ENCODE peak calls at places on chromosome 2, in four cellular contexts. R is endothelial cell, I is fibroblast of lung, O is B cell. J is an unnamed sample.

GRCh38 chr2:229818230-229818629 is 103.6 kb downstream of the TRIP12 start:
- DNase-seq in R (no peak), I (no peak), O (no peak), J (peak)

GRCh38 chr2:144426981-144427479 is 92.9 kb downstream of the ZEB2 start:
- DNase-seq in R (no peak), I (peak), O (no peak), J (peak)

GRCh38 chr2:149315461-149315860 is 14.9 kb upstream of the LYPD6 start:
- DNase-seq in R (no peak), I (no peak), O (no peak), J (no peak)

GRCh38 chr2:85776672-85777071 is 22.9 kb downstream of the ATOH8 start:
- DNase-seq in R (no peak), I (no peak), O (no peak), J (no peak)

GRCh38 chr2:230347659-230348305 is 20.8 kb downstream of the SP140L start:
- DNase-seq in R (no peak), I (peak), O (no peak), J (peak)

GRCh38 chr2:202423139-202423538 is 47.0 kb downstream of the BMPR2 start:
- DNase-seq in R (no peak), I (no peak), O (no peak), J (no peak)

GRCh38 chr2:88690591-88691338 is 708 bp upstream of the RPIA start:
- DNase-seq in R (no peak), I (no peak), O (peak), J (peak)

GRCh38 chr2:241051578-241052487 is 50.3 kb downstream of the MTERF4 start:
- DNase-seq in R (no peak), I (no peak), O (no peak), J (no peak)

GRCh38 chr2:181517685-181518301 is 60.6 kb downstream of the ITGA4 start:
- DNase-seq in R (no peak), I (peak), O (no peak), J (peak)

GRCh38 chr2:31946838-31947237 is 64.0 kb downstream of the MEMO1 start:
- DNase-seq in R (no peak), I (no peak), O (no peak), J (no peak)

GRCh38 chr2:235170536-235171510 is 219.0 kb downstream of the SH3BP4 start:
- DNase-seq in R (no peak), I (peak), O (no peak), J (peak)

GRCh38 chr2:8608411-8608954 is 73.4 kb upstream of the ID2 start:
- DNase-seq in R (no peak), I (peak), O (no peak), J (no peak)

GRCh38 chr2:182359027-182360011 is 67.5 kb downstream of the PDE1A start:
- DNase-seq in R (no peak), I (peak), O (no peak), J (no peak)

GRCh38 chr2:206164261-206164862 is 4.7 kb downstream of the EEF1B2 start:
- DNase-seq in R (peak), I (peak), O (peak), J (peak)

GRCh38 chr2:43376523-43377198 is 150.3 kb upstream of the ZFP36L2 start:
- DNase-seq in R (no peak), I (no peak), O (no peak), J (no peak)

GRCh38 chr2:10404324-10405143 is 43.6 kb downstream of the ODC1 start:
- DNase-seq in R (peak), I (no peak), O (no peak), J (peak)

GRCh38 chr2:112345030-112346027 is 69.9 kb downstream of the ZC3H6 start:
- DNase-seq in R (no peak), I (no peak), O (no peak), J (no peak)

GRCh38 chr2:40914648-40915047 is 462.8 kb upstream of the SLC8A1 start:
- DNase-seq in R (no peak), I (no peak), O (no peak), J (no peak)

GRCh38 chr2:99337164-99337930 is at the start of gene EIF5B:
- DNase-seq in R (peak), I (peak), O (peak), J (peak)
- TF ChIP-seq CTCF in R (no peak), I (peak), O (peak), J (peak)

GRCh38 chr2:60295591-60295962 is 257.9 kb downstream of the BCL11A start:
- DNase-seq in R (no peak), I (no peak), O (no peak), J (no peak)
- TF ChIP-seq CTCF in R (no peak), I (no peak), O (no peak), J (no peak)

GRCh38 chr2:167333245-167333644 is 445.0 kb downstream of the XIRP2 start:
- DNase-seq in R (no peak), I (no peak), O (no peak), J (no peak)
- TF ChIP-seq CTCF in R (no peak), I (peak), O (no peak), J (no peak)

GRCh38 chr2:136653836-136654235 is 111.5 kb upstream of the THSD7B start:
- DNase-seq in R (no peak), I (no peak), O (no peak), J (no peak)
- TF ChIP-seq CTCF in R (no peak), I (no peak), O (no peak), J (no peak)